ENCODE peak calls at places on chromosomes 16 and 17, in nine cellular contexts. One of them, this sample, is unnamed.

GRCh38 chr17:60747069-60747808 is 69.6 kb downstream of the BCAS3 start:
- DNase-seq in K562: no peak
- DNase-seq in A549: no peak
- DNase-seq in GM23338: peak; percentile 71
- DNase-seq in HCT116: no peak
- DNase-seq in GM12878: no peak
- DNase-seq in SK-N-SH: no peak
- DNase-seq in Panc1: no peak
- DNase-seq in HepG2: no peak
- DNase-seq in this sample: no peak

GRCh38 chr16:66026211-66026610 is 340.3 kb upstream of the CDH5 start:
- DNase-seq in K562: no peak
- DNase-seq in A549: peak; percentile 5
- DNase-seq in GM23338: peak; percentile 80
- DNase-seq in HCT116: no peak
- DNase-seq in GM12878: no peak
- DNase-seq in SK-N-SH: peak; percentile 61
- DNase-seq in Panc1: no peak
- DNase-seq in HepG2: no peak
- DNase-seq in this sample: no peak

GRCh38 chr17:42179911-42180410 is 981 bp downstream of the KCNH4 start:
- DNase-seq in K562: peak; percentile 83
- DNase-seq in A549: peak; percentile 42
- DNase-seq in GM23338: peak; percentile 91
- DNase-seq in HCT116: no peak
- DNase-seq in GM12878: no peak
- DNase-seq in SK-N-SH: peak; percentile 62
- DNase-seq in Panc1: no peak
- DNase-seq in HepG2: peak; percentile 47
- DNase-seq in this sample: no peak

GRCh38 chr16:5072334-5073278 is 963 bp downstream of the ALG1 start:
- DNase-seq in K562: no peak
- DNase-seq in A549: no peak
- DNase-seq in GM23338: no peak
- DNase-seq in HCT116: no peak
- DNase-seq in GM12878: no peak
- DNase-seq in SK-N-SH: peak; percentile 8
- DNase-seq in Panc1: no peak
- DNase-seq in HepG2: no peak
- DNase-seq in this sample: no peak

GRCh38 chr17:78675316-78675616 is 98.1 kb upstream of the DNAH17 start:
- DNase-seq in K562: no peak
- DNase-seq in A549: no peak
- DNase-seq in GM23338: no peak
- DNase-seq in HCT116: no peak
- DNase-seq in GM12878: no peak
- DNase-seq in SK-N-SH: no peak
- DNase-seq in Panc1: no peak
- DNase-seq in HepG2: no peak
- DNase-seq in this sample: no peak

GRCh38 chr17:47072881-47073280 is 93.8 kb upstream of the RPRML start:
- DNase-seq in K562: no peak
- DNase-seq in A549: no peak
- DNase-seq in GM23338: no peak
- DNase-seq in HCT116: no peak
- DNase-seq in GM12878: no peak
- DNase-seq in SK-N-SH: peak; percentile 63
- DNase-seq in Panc1: no peak
- DNase-seq in HepG2: no peak
- DNase-seq in this sample: peak; percentile 53

GRCh38 chr16:65908568-65908967 is 457.9 kb upstream of the CDH5 start:
- DNase-seq in K562: peak; percentile 19
- DNase-seq in A549: no peak
- DNase-seq in GM23338: peak; percentile 56
- DNase-seq in HCT116: no peak
- DNase-seq in GM12878: no peak
- DNase-seq in SK-N-SH: peak; percentile 61
- DNase-seq in Panc1: no peak
- DNase-seq in HepG2: no peak
- DNase-seq in this sample: no peak

GRCh38 chr17:55903028-55903690 is 152.3 kb downstream of the PCTP start:
- DNase-seq in K562: no peak
- DNase-seq in A549: no peak
- DNase-seq in GM23338: no peak
- DNase-seq in HCT116: no peak
- DNase-seq in GM12878: no peak
- DNase-seq in SK-N-SH: no peak
- DNase-seq in Panc1: no peak
- DNase-seq in HepG2: no peak
- DNase-seq in this sample: no peak

GRCh38 chr17:79777844-79778503 is at the start of gene CBX2:
- DNase-seq in K562: peak; percentile 96
- DNase-seq in A549: peak; percentile 75
- DNase-seq in GM23338: peak; percentile 86
- DNase-seq in HCT116: peak; percentile 32
- DNase-seq in GM12878: no peak
- DNase-seq in SK-N-SH: peak; percentile 100
- DNase-seq in Panc1: no peak
- DNase-seq in HepG2: peak; percentile 43
- DNase-seq in this sample: peak; percentile 58

GRCh38 chr16:67000384-67001158 is 12.2 kb downstream of the CES4A start:
- DNase-seq in K562: peak; percentile 97
- DNase-seq in A549: no peak
- DNase-seq in GM23338: peak; percentile 79
- DNase-seq in HCT116: no peak
- DNase-seq in GM12878: no peak
- DNase-seq in SK-N-SH: peak; percentile 97
- DNase-seq in Panc1: no peak
- DNase-seq in HepG2: no peak
- DNase-seq in this sample: peak; percentile 56

GRCh38 chr16:9934723-9935508 is 247.3 kb downstream of the GRIN2A start:
- DNase-seq in K562: no peak
- DNase-seq in A549: no peak
- DNase-seq in GM23338: no peak
- DNase-seq in HCT116: no peak
- DNase-seq in GM12878: no peak
- DNase-seq in SK-N-SH: no peak
- DNase-seq in Panc1: no peak
- DNase-seq in HepG2: no peak
- DNase-seq in this sample: no peak

GRCh38 chr17:1186923-1187771 is 7.4 kb upstream of the ABR start:
- DNase-seq in K562: peak; percentile 74
- DNase-seq in A549: peak; percentile 92
- DNase-seq in GM23338: peak; percentile 89
- DNase-seq in HCT116: peak; percentile 72
- DNase-seq in GM12878: no peak
- DNase-seq in SK-N-SH: peak; percentile 93
- DNase-seq in Panc1: peak; percentile 42
- DNase-seq in HepG2: peak; percentile 63
- DNase-seq in this sample: no peak

GRCh38 chr16:49019826-49020401 is 261.7 kb downstream of the CBLN1 start:
- DNase-seq in K562: no peak
- DNase-seq in A549: no peak
- DNase-seq in GM23338: no peak
- DNase-seq in HCT116: no peak
- DNase-seq in GM12878: no peak
- DNase-seq in SK-N-SH: no peak
- DNase-seq in Panc1: no peak
- DNase-seq in HepG2: no peak
- DNase-seq in this sample: no peak

GRCh38 chr17:72984145-72984924 is 108.2 kb downstream of the SLC39A11 start:
- DNase-seq in K562: no peak
- DNase-seq in A549: no peak
- DNase-seq in GM23338: no peak
- DNase-seq in HCT116: peak; percentile 84
- DNase-seq in GM12878: no peak
- DNase-seq in SK-N-SH: no peak
- DNase-seq in Panc1: no peak
- DNase-seq in HepG2: no peak
- DNase-seq in this sample: no peak

GRCh38 chr17:5615476-5615875 is 31.2 kb upstream of the NLRP1 start:
- DNase-seq in K562: no peak
- DNase-seq in A549: no peak
- DNase-seq in GM23338: no peak
- DNase-seq in HCT116: no peak
- DNase-seq in GM12878: no peak
- DNase-seq in SK-N-SH: no peak
- DNase-seq in Panc1: no peak
- DNase-seq in HepG2: no peak
- DNase-seq in this sample: no peak

GRCh38 chr17:74603032-74603635 is 11.1 kb upstream of the CD300LD start:
- DNase-seq in K562: no peak
- DNase-seq in A549: no peak
- DNase-seq in GM23338: no peak
- DNase-seq in HCT116: no peak
- DNase-seq in GM12878: no peak
- DNase-seq in SK-N-SH: no peak
- DNase-seq in Panc1: no peak
- DNase-seq in HepG2: no peak
- DNase-seq in this sample: no peak

GRCh38 chr17:81869221-81870154 is 1.6 kb downstream of the ARHGDIA start:
- DNase-seq in K562: peak; percentile 66
- DNase-seq in A549: peak; percentile 69
- DNase-seq in GM23338: peak; percentile 65
- DNase-seq in HCT116: no peak
- DNase-seq in GM12878: no peak
- DNase-seq in SK-N-SH: peak; percentile 96
- DNase-seq in Panc1: no peak
- DNase-seq in HepG2: no peak
- DNase-seq in this sample: peak; percentile 38

GRCh38 chr16:24135624-24136296 is 120.4 kb upstream of the CACNG3 start:
- DNase-seq in K562: peak; percentile 71
- DNase-seq in A549: no peak
- DNase-seq in GM23338: peak; percentile 77
- DNase-seq in HCT116: no peak
- DNase-seq in GM12878: no peak
- DNase-seq in SK-N-SH: no peak
- DNase-seq in Panc1: no peak
- DNase-seq in HepG2: no peak
- DNase-seq in this sample: no peak
- H3K27ac ChIP-seq in K562: peak overlapping the region; percentile 51
- H3K27ac ChIP-seq in A549: no peak overlapping the region
- H3K27ac ChIP-seq in GM23338: peak overlapping the region; percentile 47
- H3K27ac ChIP-seq in HCT116: no peak overlapping the region
- H3K27ac ChIP-seq in GM12878: no peak overlapping the region
- H3K27ac ChIP-seq in SK-N-SH: no peak overlapping the region
- H3K27ac ChIP-seq in Panc1: no peak overlapping the region
- H3K27ac ChIP-seq in HepG2: no peak overlapping the region
- H3K27ac ChIP-seq in this sample: no peak overlapping the region

GRCh38 chr17:59257101-59257500 is 36.8 kb downstream of the GDPD1 start:
- DNase-seq in K562: no peak
- DNase-seq in A549: no peak
- DNase-seq in GM23338: no peak
- DNase-seq in HCT116: no peak
- DNase-seq in GM12878: no peak
- DNase-seq in SK-N-SH: no peak
- DNase-seq in Panc1: no peak
- DNase-seq in HepG2: no peak
- DNase-seq in this sample: no peak

GRCh38 chr17:59260724-59261123 is 40.4 kb downstream of the GDPD1 start:
- DNase-seq in K562: no peak
- DNase-seq in A549: no peak
- DNase-seq in GM23338: no peak
- DNase-seq in HCT116: no peak
- DNase-seq in GM12878: no peak
- DNase-seq in SK-N-SH: no peak
- DNase-seq in Panc1: no peak
- DNase-seq in HepG2: no peak
- DNase-seq in this sample: no peak

GRCh38 chr17:59254742-59255141 is 34.4 kb downstream of the GDPD1 start:
- DNase-seq in K562: no peak
- DNase-seq in A549: no peak
- DNase-seq in GM23338: no peak
- DNase-seq in HCT116: no peak
- DNase-seq in GM12878: no peak
- DNase-seq in SK-N-SH: no peak
- DNase-seq in Panc1: no peak
- DNase-seq in HepG2: no peak
- DNase-seq in this sample: no peak
- TF ChIP-seq REST in K562: no peak
- TF ChIP-seq REST in A549: no peak
- TF ChIP-seq REST in GM23338: no peak
- TF ChIP-seq REST in HCT116: no peak
- TF ChIP-seq REST in GM12878: no peak
- TF ChIP-seq REST in SK-N-SH: no peak
- TF ChIP-seq REST in Panc1: no peak
- TF ChIP-seq REST in HepG2: no peak
- TF ChIP-seq REST in this sample: no peak

GRCh38 chr16:88753600-88753999 is 31.4 kb downstream of the PIEZO1 start:
- DNase-seq in K562: no peak
- DNase-seq in A549: no peak
- DNase-seq in GM23338: no peak
- DNase-seq in HCT116: no peak
- DNase-seq in GM12878: no peak
- DNase-seq in SK-N-SH: no peak
- DNase-seq in Panc1: no peak
- DNase-seq in HepG2: no peak
- DNase-seq in this sample: no peak

GRCh38 chr16:88754912-88755744 is 29.9 kb downstream of the PIEZO1 start:
- DNase-seq in K562: no peak
- DNase-seq in A549: no peak
- DNase-seq in GM23338: peak; percentile 78
- DNase-seq in HCT116: no peak
- DNase-seq in GM12878: no peak
- DNase-seq in SK-N-SH: peak; percentile 84
- DNase-seq in Panc1: no peak
- DNase-seq in HepG2: no peak
- DNase-seq in this sample: peak; percentile 21

GRCh38 chr16:88752386-88753002 is 32.5 kb downstream of the PIEZO1 start:
- DNase-seq in K562: no peak
- DNase-seq in A549: no peak
- DNase-seq in GM23338: no peak
- DNase-seq in HCT116: no peak
- DNase-seq in GM12878: no peak
- DNase-seq in SK-N-SH: no peak
- DNase-seq in Panc1: no peak
- DNase-seq in HepG2: no peak
- DNase-seq in this sample: no peak

GRCh38 chr16:88754109-88754911 is 30.7 kb downstream of the PIEZO1 start:
- DNase-seq in K562: no peak
- DNase-seq in A549: no peak
- DNase-seq in GM23338: no peak
- DNase-seq in HCT116: no peak
- DNase-seq in GM12878: no peak
- DNase-seq in SK-N-SH: no peak
- DNase-seq in Panc1: no peak
- DNase-seq in HepG2: no peak
- DNase-seq in this sample: no peak

GRCh38 chr16:88753191-88753590 is 31.8 kb downstream of the PIEZO1 start:
- DNase-seq in K562: no peak
- DNase-seq in A549: no peak
- DNase-seq in GM23338: no peak
- DNase-seq in HCT116: no peak
- DNase-seq in GM12878: no peak
- DNase-seq in SK-N-SH: no peak
- DNase-seq in Panc1: no peak
- DNase-seq in HepG2: no peak
- DNase-seq in this sample: no peak
- H3K27ac ChIP-seq in K562: no peak overlapping the region
- H3K27ac ChIP-seq in A549: no peak overlapping the region
- H3K27ac ChIP-seq in GM23338: no peak overlapping the region
- H3K27ac ChIP-seq in HCT116: no peak overlapping the region
- H3K27ac ChIP-seq in GM12878: no peak overlapping the region
- H3K27ac ChIP-seq in SK-N-SH: no peak overlapping the region
- H3K27ac ChIP-seq in Panc1: no peak overlapping the region
- H3K27ac ChIP-seq in HepG2: no peak overlapping the region
- H3K27ac ChIP-seq in this sample: no peak overlapping the region

GRCh38 chr17:39659286-39660010 is 5.7 kb upstream of the TCAP start:
- DNase-seq in K562: no peak
- DNase-seq in A549: no peak
- DNase-seq in GM23338: no peak
- DNase-seq in HCT116: no peak
- DNase-seq in GM12878: no peak
- DNase-seq in SK-N-SH: no peak
- DNase-seq in Panc1: no peak
- DNase-seq in HepG2: no peak
- DNase-seq in this sample: no peak
- TF ChIP-seq REST in K562: no peak
- TF ChIP-seq REST in A549: no peak
- TF ChIP-seq REST in GM23338: no peak
- TF ChIP-seq REST in HCT116: no peak
- TF ChIP-seq REST in GM12878: no peak
- TF ChIP-seq REST in SK-N-SH: no peak
- TF ChIP-seq REST in Panc1: no peak
- TF ChIP-seq REST in HepG2: no peak
- TF ChIP-seq REST in this sample: no peak

This sample was measured in HL-60.